ENCODE peak calls at places on chromosomes 7 and 10, in five cellular contexts. One of them, this sample, is unnamed.

GRCh38 chr7:140176271-140176701 is 497 bp downstream of the KDM7A start:
- DNase-seq in heart right ventricle: peak; percentile 35
- DNase-seq in CD8-positive, alpha-beta T cell: no peak
- DNase-seq in CD4-positive, alpha-beta T cell: peak; percentile 6
- DNase-seq in GM12865: no peak
- DNase-seq in this sample: no peak

GRCh38 chr10:13993169-13993568 is 337.6 kb downstream of the FRMD4A start:
- DNase-seq in heart right ventricle: no peak
- DNase-seq in CD8-positive, alpha-beta T cell: no peak
- DNase-seq in CD4-positive, alpha-beta T cell: no peak
- DNase-seq in GM12865: no peak
- DNase-seq in this sample: no peak

GRCh38 chr7:105664816-105665525 is 83.7 kb upstream of the EFCAB10 start:
- DNase-seq in heart right ventricle: no peak
- DNase-seq in CD8-positive, alpha-beta T cell: no peak
- DNase-seq in CD4-positive, alpha-beta T cell: no peak
- DNase-seq in GM12865: no peak
- DNase-seq in this sample: peak; percentile 60

GRCh38 chr10:78947226-78947625 is 121.5 kb upstream of the ZMIZ1 start:
- DNase-seq in heart right ventricle: no peak
- DNase-seq in CD8-positive, alpha-beta T cell: no peak
- DNase-seq in CD4-positive, alpha-beta T cell: no peak
- DNase-seq in GM12865: no peak
- DNase-seq in this sample: no peak

GRCh38 chr7:18064242-18064838 is 36.7 kb upstream of the PRPS1L1 start:
- DNase-seq in heart right ventricle: no peak
- DNase-seq in CD8-positive, alpha-beta T cell: no peak
- DNase-seq in CD4-positive, alpha-beta T cell: no peak
- DNase-seq in GM12865: peak; percentile 26
- DNase-seq in this sample: no peak

GRCh38 chr7:129257168-129257567 is 32.3 kb downstream of the AHCYL2 start:
- DNase-seq in heart right ventricle: no peak
- DNase-seq in CD8-positive, alpha-beta T cell: no peak
- DNase-seq in CD4-positive, alpha-beta T cell: no peak
- DNase-seq in GM12865: no peak
- DNase-seq in this sample: no peak

GRCh38 chr7:40881405-40881926 is 746.7 kb downstream of the SUGCT start:
- DNase-seq in heart right ventricle: no peak
- DNase-seq in CD8-positive, alpha-beta T cell: no peak
- DNase-seq in CD4-positive, alpha-beta T cell: no peak
- DNase-seq in GM12865: no peak
- DNase-seq in this sample: no peak

GRCh38 chr7:46209611-46210170 is 288.6 kb upstream of the IGFBP3 start:
- DNase-seq in heart right ventricle: no peak
- DNase-seq in CD8-positive, alpha-beta T cell: no peak
- DNase-seq in CD4-positive, alpha-beta T cell: no peak
- DNase-seq in GM12865: no peak
- DNase-seq in this sample: no peak

GRCh38 chr10:13078912-13079775 is 20.8 kb upstream of the OPTN start:
- DNase-seq in heart right ventricle: no peak
- DNase-seq in CD8-positive, alpha-beta T cell: no peak
- DNase-seq in CD4-positive, alpha-beta T cell: no peak
- DNase-seq in GM12865: no peak
- DNase-seq in this sample: no peak

GRCh38 chr10:59536151-59536550 is 173.5 kb downstream of the SLC16A9 start:
- DNase-seq in heart right ventricle: no peak
- DNase-seq in CD8-positive, alpha-beta T cell: no peak
- DNase-seq in CD4-positive, alpha-beta T cell: no peak
- DNase-seq in GM12865: no peak
- DNase-seq in this sample: no peak

GRCh38 chr7:128739048-128739962 is at the start of gene CALU:
- DNase-seq in heart right ventricle: peak; percentile 96
- DNase-seq in CD8-positive, alpha-beta T cell: peak; percentile 91
- DNase-seq in CD4-positive, alpha-beta T cell: peak; percentile 91
- DNase-seq in GM12865: peak; percentile 96
- DNase-seq in this sample: peak; percentile 96

GRCh38 chr10:35545878-35546631 is 59.1 kb upstream of the GJD4 start:
- DNase-seq in heart right ventricle: no peak
- DNase-seq in CD8-positive, alpha-beta T cell: no peak
- DNase-seq in CD4-positive, alpha-beta T cell: no peak
- DNase-seq in GM12865: no peak
- DNase-seq in this sample: no peak

GRCh38 chr7:27080844-27081423 is 14.9 kb downstream of the HOXA1 start:
- DNase-seq in heart right ventricle: no peak
- DNase-seq in CD8-positive, alpha-beta T cell: no peak
- DNase-seq in CD4-positive, alpha-beta T cell: no peak
- DNase-seq in GM12865: no peak
- DNase-seq in this sample: no peak

DNA sequence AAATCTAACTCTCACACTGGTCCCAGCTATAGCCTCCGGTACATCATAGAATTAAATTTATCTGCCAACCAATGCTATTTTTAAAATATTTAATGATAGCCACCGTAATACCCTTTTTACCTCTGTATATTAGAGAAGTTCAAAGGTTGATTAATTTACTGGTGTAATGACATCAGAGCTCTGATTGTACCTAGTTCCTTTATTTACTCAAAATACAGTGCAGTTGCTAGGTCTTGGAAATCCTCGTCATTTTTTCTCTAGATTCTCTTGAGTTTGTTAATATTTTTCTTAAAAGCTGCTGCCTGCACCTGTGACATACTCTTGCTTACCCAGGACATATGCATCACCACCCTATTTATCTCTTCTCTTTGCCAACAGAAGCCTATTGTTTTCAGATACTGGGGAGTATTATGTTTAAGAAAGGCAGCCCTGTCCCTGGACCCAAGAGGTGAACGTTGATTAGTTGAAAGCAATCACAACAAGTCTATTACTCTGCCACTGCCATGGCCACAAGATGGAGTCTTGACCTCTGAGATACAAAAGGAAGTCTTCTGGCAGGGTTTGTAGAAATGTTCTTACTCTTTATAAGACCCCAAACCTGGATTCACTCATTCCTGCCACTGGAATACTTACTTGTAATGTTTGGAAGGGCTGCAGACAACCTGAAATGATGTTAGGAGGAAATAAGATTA is 25.6 kb upstream of the TMEM26 start:
- DNase-seq in heart right ventricle: no peak
- DNase-seq in CD8-positive, alpha-beta T cell: no peak
- DNase-seq in CD4-positive, alpha-beta T cell: no peak
- DNase-seq in GM12865: no peak
- DNase-seq in this sample: no peak
- TF ChIP-seq CTCF in heart right ventricle: no peak
- TF ChIP-seq CTCF in CD8-positive, alpha-beta T cell: no peak
- TF ChIP-seq CTCF in CD4-positive, alpha-beta T cell: no peak
- TF ChIP-seq CTCF in GM12865: no peak
- TF ChIP-seq CTCF in this sample: no peak

GRCh38 chr10:49281461-49281860 is 17.5 kb upstream of the C10orf71 start:
- DNase-seq in heart right ventricle: no peak
- DNase-seq in CD8-positive, alpha-beta T cell: no peak
- DNase-seq in CD4-positive, alpha-beta T cell: no peak
- DNase-seq in GM12865: no peak
- DNase-seq in this sample: no peak
- TF ChIP-seq CTCF in heart right ventricle: peak; percentile 15
- TF ChIP-seq CTCF in CD8-positive, alpha-beta T cell: no peak
- TF ChIP-seq CTCF in CD4-positive, alpha-beta T cell: no peak
- TF ChIP-seq CTCF in GM12865: peak; percentile 48
- TF ChIP-seq CTCF in this sample: peak; percentile 9

GRCh38 chr10:116741391-116742351 is 695 bp downstream of the HSPA12A start:
- DNase-seq in heart right ventricle: peak; percentile 47
- DNase-seq in CD8-positive, alpha-beta T cell: no peak
- DNase-seq in CD4-positive, alpha-beta T cell: no peak
- DNase-seq in GM12865: no peak
- DNase-seq in this sample: no peak
- TF ChIP-seq CTCF in heart right ventricle: peak; percentile 22
- TF ChIP-seq CTCF in CD8-positive, alpha-beta T cell: no peak
- TF ChIP-seq CTCF in CD4-positive, alpha-beta T cell: no peak
- TF ChIP-seq CTCF in GM12865: no peak
- TF ChIP-seq CTCF in this sample: no peak

GRCh38 chr7:157595086-157595855 is 258.5 kb downstream of the DNAJB6 start:
- DNase-seq in heart right ventricle: no peak
- DNase-seq in CD8-positive, alpha-beta T cell: no peak
- DNase-seq in CD4-positive, alpha-beta T cell: no peak
- DNase-seq in GM12865: no peak
- DNase-seq in this sample: no peak
- TF ChIP-seq CTCF in heart right ventricle: no peak
- TF ChIP-seq CTCF in CD8-positive, alpha-beta T cell: no peak
- TF ChIP-seq CTCF in CD4-positive, alpha-beta T cell: no peak
- TF ChIP-seq CTCF in GM12865: no peak
- TF ChIP-seq CTCF in this sample: no peak

GRCh38 chr10:104273899-104274575 is 5.1 kb downstream of the GSTO2 start:
- DNase-seq in heart right ventricle: no peak
- DNase-seq in CD8-positive, alpha-beta T cell: no peak
- DNase-seq in CD4-positive, alpha-beta T cell: no peak
- DNase-seq in GM12865: no peak
- DNase-seq in this sample: no peak

GRCh38 chr10:104273291-104273690 is 4.3 kb downstream of the GSTO2 start:
- DNase-seq in heart right ventricle: no peak
- DNase-seq in CD8-positive, alpha-beta T cell: no peak
- DNase-seq in CD4-positive, alpha-beta T cell: no peak
- DNase-seq in GM12865: no peak
- DNase-seq in this sample: no peak

GRCh38 chr10:104267721-104268690 is 978 bp upstream of the GSTO2 start:
- DNase-seq in heart right ventricle: no peak
- DNase-seq in CD8-positive, alpha-beta T cell: no peak
- DNase-seq in CD4-positive, alpha-beta T cell: no peak
- DNase-seq in GM12865: peak; percentile 53
- DNase-seq in this sample: no peak

GRCh38 chr10:104264783-104265182 is 4.2 kb upstream of the GSTO2 start:
- DNase-seq in heart right ventricle: no peak
- DNase-seq in CD8-positive, alpha-beta T cell: no peak
- DNase-seq in CD4-positive, alpha-beta T cell: no peak
- DNase-seq in GM12865: no peak
- DNase-seq in this sample: no peak

GRCh38 chr10:104268691-104269645 is at the start of gene GSTO2:
- DNase-seq in heart right ventricle: peak; percentile 98
- DNase-seq in CD8-positive, alpha-beta T cell: peak; percentile 94
- DNase-seq in CD4-positive, alpha-beta T cell: peak; percentile 95
- DNase-seq in GM12865: peak; percentile 99
- DNase-seq in this sample: no peak
- TF ChIP-seq CTCF in heart right ventricle: no peak
- TF ChIP-seq CTCF in CD8-positive, alpha-beta T cell: no peak
- TF ChIP-seq CTCF in CD4-positive, alpha-beta T cell: no peak
- TF ChIP-seq CTCF in GM12865: no peak
- TF ChIP-seq CTCF in this sample: no peak

DNA sequence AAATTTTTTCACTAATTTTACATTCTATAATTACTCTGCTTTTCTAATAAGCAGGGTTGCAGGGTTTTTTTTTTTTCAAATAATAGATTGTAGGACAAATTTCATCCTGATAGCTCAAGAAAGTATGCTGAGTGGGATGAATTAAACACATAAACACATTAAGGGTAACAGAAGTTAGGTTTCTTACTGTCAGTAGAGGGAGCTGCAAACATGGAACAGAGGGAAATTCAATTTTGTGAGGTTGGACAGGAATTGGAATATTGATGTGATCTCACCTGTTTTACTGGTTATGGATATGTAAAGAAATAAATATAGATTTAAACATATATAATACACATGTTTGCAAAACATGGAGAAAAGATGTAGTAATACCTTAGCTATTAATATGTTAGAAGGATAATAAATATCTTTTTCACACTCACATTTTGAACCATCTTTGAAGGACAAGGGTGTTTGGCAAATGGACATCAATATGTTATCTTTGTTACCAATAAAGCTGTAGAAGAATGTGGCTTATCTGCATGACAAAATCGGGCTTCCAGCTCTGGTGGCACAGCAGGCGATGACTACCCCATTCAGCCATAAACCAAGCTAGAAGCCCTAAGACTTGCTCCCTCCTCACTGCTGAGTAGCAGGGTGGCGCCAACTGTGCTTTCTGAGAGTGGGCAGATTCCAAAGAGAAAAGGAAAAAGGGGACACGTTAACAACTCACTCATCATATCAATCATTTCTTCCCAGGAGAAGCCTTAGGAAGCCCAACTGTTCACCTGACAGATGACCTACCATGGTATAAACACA is 1257.4 kb downstream of the GATA3 start:
- DNase-seq in heart right ventricle: no peak
- DNase-seq in CD8-positive, alpha-beta T cell: no peak
- DNase-seq in CD4-positive, alpha-beta T cell: no peak
- DNase-seq in GM12865: no peak
- DNase-seq in this sample: no peak
- TF ChIP-seq CTCF in heart right ventricle: no peak
- TF ChIP-seq CTCF in CD8-positive, alpha-beta T cell: no peak
- TF ChIP-seq CTCF in CD4-positive, alpha-beta T cell: no peak
- TF ChIP-seq CTCF in GM12865: peak; percentile 4
- TF ChIP-seq CTCF in this sample: peak; percentile 34

GRCh38 chr7:42014625-42015412 is 222.2 kb downstream of the GLI3 start:
- DNase-seq in heart right ventricle: no peak
- DNase-seq in CD8-positive, alpha-beta T cell: no peak
- DNase-seq in CD4-positive, alpha-beta T cell: no peak
- DNase-seq in GM12865: peak; percentile 75
- DNase-seq in this sample: no peak
- TF ChIP-seq CTCF in heart right ventricle: peak; percentile 55
- TF ChIP-seq CTCF in CD8-positive, alpha-beta T cell: peak; percentile 22
- TF ChIP-seq CTCF in CD4-positive, alpha-beta T cell: peak; percentile 44
- TF ChIP-seq CTCF in GM12865: peak; percentile 69
- TF ChIP-seq CTCF in this sample: peak; percentile 57

GRCh38 chr10:104923501-104923900 is 282.4 kb downstream of the SORCS3 start:
- DNase-seq in heart right ventricle: no peak
- DNase-seq in CD8-positive, alpha-beta T cell: no peak
- DNase-seq in CD4-positive, alpha-beta T cell: no peak
- DNase-seq in GM12865: no peak
- DNase-seq in this sample: no peak

GRCh38 chr10:104924101-104924795 is 283.2 kb downstream of the SORCS3 start:
- DNase-seq in heart right ventricle: no peak
- DNase-seq in CD8-positive, alpha-beta T cell: no peak
- DNase-seq in CD4-positive, alpha-beta T cell: no peak
- DNase-seq in GM12865: no peak
- DNase-seq in this sample: no peak

GRCh38 chr10:104920476-104920875 is 279.4 kb downstream of the SORCS3 start:
- DNase-seq in heart right ventricle: no peak
- DNase-seq in CD8-positive, alpha-beta T cell: no peak
- DNase-seq in CD4-positive, alpha-beta T cell: no peak
- DNase-seq in GM12865: no peak
- DNase-seq in this sample: no peak

GRCh38 chr10:104925232-104925851 is 284.3 kb downstream of the SORCS3 start:
- DNase-seq in heart right ventricle: no peak
- DNase-seq in CD8-positive, alpha-beta T cell: no peak
- DNase-seq in CD4-positive, alpha-beta T cell: no peak
- DNase-seq in GM12865: peak; percentile 60
- DNase-seq in this sample: no peak

DNA sequence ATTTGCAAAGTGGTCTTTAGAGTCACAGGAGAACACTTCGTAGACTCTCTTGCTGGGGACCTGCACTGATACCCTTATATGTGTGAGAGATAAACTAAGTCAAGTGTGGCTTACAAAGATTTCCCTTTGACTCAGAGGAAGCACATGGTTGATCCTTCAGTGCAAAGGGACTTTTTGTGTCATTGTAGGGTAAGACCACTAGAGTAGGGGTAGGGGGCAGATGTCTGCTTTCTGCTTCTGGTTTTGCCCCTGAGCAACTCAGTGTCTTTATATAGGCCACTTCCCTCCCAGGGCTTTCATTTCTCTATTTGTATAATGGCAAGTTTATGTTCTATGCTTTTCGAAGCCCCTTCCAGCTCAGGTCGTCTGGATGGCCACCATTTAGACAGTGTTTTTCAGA is 281.7 kb downstream of the SORCS3 start:
- DNase-seq in heart right ventricle: no peak
- DNase-seq in CD8-positive, alpha-beta T cell: no peak
- DNase-seq in CD4-positive, alpha-beta T cell: no peak
- DNase-seq in GM12865: peak; percentile 45
- DNase-seq in this sample: no peak
- TF ChIP-seq CTCF in heart right ventricle: no peak
- TF ChIP-seq CTCF in CD8-positive, alpha-beta T cell: no peak
- TF ChIP-seq CTCF in CD4-positive, alpha-beta T cell: no peak
- TF ChIP-seq CTCF in GM12865: no peak
- TF ChIP-seq CTCF in this sample: no peak

GRCh38 chr10:61024801-61025201 is 80.8 kb upstream of the RHOBTB1 start:
- DNase-seq in heart right ventricle: no peak
- DNase-seq in CD8-positive, alpha-beta T cell: no peak
- DNase-seq in CD4-positive, alpha-beta T cell: no peak
- DNase-seq in GM12865: no peak
- DNase-seq in this sample: no peak
- TF ChIP-seq CTCF in heart right ventricle: peak; percentile 50
- TF ChIP-seq CTCF in CD8-positive, alpha-beta T cell: no peak
- TF ChIP-seq CTCF in CD4-positive, alpha-beta T cell: no peak
- TF ChIP-seq CTCF in GM12865: peak; percentile 46
- TF ChIP-seq CTCF in this sample: peak; percentile 55

This sample was measured in D721Med.